ENCODE peak calls at places on chromosome X, in four cellular contexts. One of them, this sample, is unnamed.
A peak's percentile ranks its signal among the peaks of the same experiment; 100 is the strongest.

GRCh38 chrX:123083924-123084323 is 100.2 kb upstream of the GRIA3 start:
- DNase-seq in upper lobe of right lung: no peak
- DNase-seq in neural progenitor cell: no peak
- DNase-seq in heart left ventricle: no peak
- DNase-seq in this sample: no peak

GRCh38 chrX:24515447-24515846 is 50.4 kb downstream of the PDK3 start:
- DNase-seq in upper lobe of right lung: no peak
- DNase-seq in neural progenitor cell: peak; percentile 48
- DNase-seq in heart left ventricle: no peak
- DNase-seq in this sample: peak; percentile 39

GRCh38 chrX:139495324-139495723 is 35.2 kb upstream of the F9 start:
- DNase-seq in upper lobe of right lung: no peak
- DNase-seq in neural progenitor cell: no peak
- DNase-seq in heart left ventricle: no peak
- DNase-seq in this sample: no peak

GRCh38 chrX:127038065-127038464 is 218.5 kb downstream of the PRR32 start:
- DNase-seq in upper lobe of right lung: no peak
- DNase-seq in neural progenitor cell: peak; percentile 6
- DNase-seq in heart left ventricle: no peak
- DNase-seq in this sample: peak; percentile 22

GRCh38 chrX:41779058-41779564 is 55.1 kb downstream of the GPR82 start:
- DNase-seq in upper lobe of right lung: no peak
- DNase-seq in neural progenitor cell: no peak
- DNase-seq in heart left ventricle: no peak
- DNase-seq in this sample: peak; percentile 13

GRCh38 chrX:122220644-122221373 is 963.3 kb upstream of the GRIA3 start:
- DNase-seq in upper lobe of right lung: no peak
- DNase-seq in neural progenitor cell: peak; percentile 87
- DNase-seq in heart left ventricle: no peak
- DNase-seq in this sample: no peak

GRCh38 chrX:130628522-130628921 is 226.7 kb downstream of the RBMX2 start:
- DNase-seq in upper lobe of right lung: no peak
- DNase-seq in neural progenitor cell: peak; percentile 25
- DNase-seq in heart left ventricle: no peak
- DNase-seq in this sample: no peak

GRCh38 chrX:9746148-9746880 is 19.3 kb downstream of the GPR143 start:
- DNase-seq in upper lobe of right lung: no peak
- DNase-seq in neural progenitor cell: peak; percentile 15
- DNase-seq in heart left ventricle: no peak
- DNase-seq in this sample: peak; percentile 88

GRCh38 chrX:134685662-134686061 is 27.4 kb upstream of the PLAC1 start:
- DNase-seq in upper lobe of right lung: no peak
- DNase-seq in neural progenitor cell: no peak
- DNase-seq in heart left ventricle: no peak
- DNase-seq in this sample: no peak

GRCh38 chrX:153583433-153583832 is 15.5 kb downstream of the CCNQ start:
- DNase-seq in upper lobe of right lung: no peak
- DNase-seq in neural progenitor cell: no peak
- DNase-seq in heart left ventricle: no peak
- DNase-seq in this sample: no peak

GRCh38 chrX:4451591-4451990 is 738.1 kb upstream of the PRKX start:
- DNase-seq in upper lobe of right lung: no peak
- DNase-seq in neural progenitor cell: peak; percentile 24
- DNase-seq in heart left ventricle: no peak
- DNase-seq in this sample: no peak

GRCh38 chrX:20906571-20906970 is 467.6 kb upstream of the CNKSR2 start:
- DNase-seq in upper lobe of right lung: no peak
- DNase-seq in neural progenitor cell: no peak
- DNase-seq in heart left ventricle: no peak
- DNase-seq in this sample: no peak

GRCh38 chrX:11064851-11065600 is 46.1 kb upstream of the HCCS start:
- DNase-seq in upper lobe of right lung: no peak
- DNase-seq in neural progenitor cell: no peak
- DNase-seq in heart left ventricle: no peak
- DNase-seq in this sample: peak; percentile 39

GRCh38 chrX:63281465-63281864 is 69.7 kb downstream of the SPIN4 start:
- DNase-seq in upper lobe of right lung: no peak
- DNase-seq in neural progenitor cell: no peak
- DNase-seq in heart left ventricle: no peak
- DNase-seq in this sample: no peak

GRCh38 chrX:107845625-107846024 is 20.0 kb downstream of the MID2 start:
- DNase-seq in upper lobe of right lung: no peak
- DNase-seq in neural progenitor cell: no peak
- DNase-seq in heart left ventricle: no peak
- DNase-seq in this sample: no peak

GRCh38 chrX:40107291-40108083 is 9.7 kb upstream of the BCOR start:
- DNase-seq in upper lobe of right lung: peak; percentile 84
- DNase-seq in neural progenitor cell: peak; percentile 73
- DNase-seq in heart left ventricle: peak; percentile 57
- DNase-seq in this sample: peak; percentile 72

GRCh38 chrX:56763556-56764152 is 34.6 kb downstream of the NBDY start:
- DNase-seq in upper lobe of right lung: no peak
- DNase-seq in neural progenitor cell: peak; percentile 67
- DNase-seq in heart left ventricle: no peak
- DNase-seq in this sample: peak; percentile 81

GRCh38 chrX:118644378-118644777 is 83.0 kb upstream of the IL13RA1 start:
- DNase-seq in upper lobe of right lung: no peak
- DNase-seq in neural progenitor cell: no peak
- DNase-seq in heart left ventricle: no peak
- DNase-seq in this sample: peak; percentile 54

GRCh38 chrX:11532291-11533075 is 133.2 kb downstream of the ARHGAP6 start:
- DNase-seq in upper lobe of right lung: no peak
- DNase-seq in neural progenitor cell: no peak
- DNase-seq in heart left ventricle: no peak
- DNase-seq in this sample: no peak

GRCh38 chrX:8044861-8045434 is 117.7 kb upstream of the PNPLA4 start:
- DNase-seq in upper lobe of right lung: no peak
- DNase-seq in neural progenitor cell: no peak
- DNase-seq in heart left ventricle: peak; percentile 17
- DNase-seq in this sample: no peak

GRCh38 chrX:150696836-150697235 is 3.6 kb downstream of the MTMR1 start:
- DNase-seq in upper lobe of right lung: no peak
- DNase-seq in neural progenitor cell: no peak
- DNase-seq in heart left ventricle: no peak
- DNase-seq in this sample: no peak

GRCh38 chrX:150692837-150693781 is at the start of gene MTMR1:
- DNase-seq in upper lobe of right lung: peak; percentile 74
- DNase-seq in neural progenitor cell: peak; percentile 68
- DNase-seq in heart left ventricle: peak; percentile 40
- DNase-seq in this sample: peak; percentile 35

GRCh38 chrX:149513713-149514427 is 8.8 kb upstream of the IDS start:
- DNase-seq in upper lobe of right lung: no peak
- DNase-seq in neural progenitor cell: no peak
- DNase-seq in heart left ventricle: no peak
- DNase-seq in this sample: no peak

GRCh38 chrX:150771116-150771515 is 77.9 kb downstream of the MTMR1 start:
- DNase-seq in upper lobe of right lung: no peak
- DNase-seq in neural progenitor cell: no peak
- DNase-seq in heart left ventricle: no peak
- DNase-seq in this sample: no peak

GRCh38 chrX:65718538-65718937 is 51.1 kb downstream of the MSN start:
- DNase-seq in upper lobe of right lung: no peak
- DNase-seq in neural progenitor cell: no peak
- DNase-seq in heart left ventricle: no peak
- DNase-seq in this sample: no peak

GRCh38 chrX:10526442-10526841 is 93.9 kb downstream of the MID1 start:
- DNase-seq in upper lobe of right lung: no peak
- DNase-seq in neural progenitor cell: no peak
- DNase-seq in heart left ventricle: no peak
- DNase-seq in this sample: no peak

GRCh38 chrX:73400136-73400748 is 46.6 kb upstream of the CDX4 start:
- DNase-seq in upper lobe of right lung: no peak
- DNase-seq in neural progenitor cell: no peak
- DNase-seq in heart left ventricle: no peak
- DNase-seq in this sample: no peak

GRCh38 chrX:110041980-110042379 is 39.1 kb downstream of the TMEM164 start:
- DNase-seq in upper lobe of right lung: no peak
- DNase-seq in neural progenitor cell: no peak
- DNase-seq in heart left ventricle: no peak
- DNase-seq in this sample: no peak

GRCh38 chrX:46407753-46408130 is 137.5 kb downstream of the ZNF674 start:
- DNase-seq in upper lobe of right lung: no peak
- DNase-seq in neural progenitor cell: no peak
- DNase-seq in heart left ventricle: no peak
- DNase-seq in this sample: peak; percentile 23

GRCh38 chrX:71911731-71912050 is 1.0 kb downstream of the NHSL2 start:
- DNase-seq in upper lobe of right lung: no peak
- DNase-seq in neural progenitor cell: peak; percentile 74
- DNase-seq in heart left ventricle: no peak
- DNase-seq in this sample: no peak

GRCh38 chrX:125205084-125205917 is 114.4 kb upstream of the TEX13C start:
- DNase-seq in upper lobe of right lung: no peak
- DNase-seq in neural progenitor cell: peak; percentile 78
- DNase-seq in heart left ventricle: peak; percentile 49
- DNase-seq in this sample: peak; percentile 95

GRCh38 chrX:134631404-134632346 is 26.6 kb downstream of the PLAC1 start:
- DNase-seq in upper lobe of right lung: no peak
- DNase-seq in neural progenitor cell: peak; percentile 11
- DNase-seq in heart left ventricle: no peak
- DNase-seq in this sample: peak; percentile 10

GRCh38 chrX:45784590-45784989 is 583.9 kb upstream of the DIPK2B start:
- DNase-seq in upper lobe of right lung: no peak
- DNase-seq in neural progenitor cell: no peak
- DNase-seq in heart left ventricle: no peak
- DNase-seq in this sample: no peak

GRCh38 chrX:155179343-155179997 is 36.8 kb upstream of the VBP1 start:
- DNase-seq in upper lobe of right lung: no peak
- DNase-seq in neural progenitor cell: no peak
- DNase-seq in heart left ventricle: no peak
- DNase-seq in this sample: no peak

GRCh38 chrX:66015152-66015827 is 24.6 kb downstream of the VSIG4 start:
- DNase-seq in upper lobe of right lung: no peak
- DNase-seq in neural progenitor cell: no peak
- DNase-seq in heart left ventricle: no peak
- DNase-seq in this sample: no peak

GRCh38 chrX:153361781-153362397 is 27.9 kb downstream of the ZNF275 start:
- DNase-seq in upper lobe of right lung: no peak
- DNase-seq in neural progenitor cell: no peak
- DNase-seq in heart left ventricle: no peak
- DNase-seq in this sample: no peak

GRCh38 chrX:2690856-2691542 is at the start of gene CD99:
- DNase-seq in upper lobe of right lung: peak; percentile 96
- DNase-seq in neural progenitor cell: peak; percentile 86
- DNase-seq in heart left ventricle: peak; percentile 97
- DNase-seq in this sample: peak; percentile 98

GRCh38 chrX:129996120-129996519 is 13.7 kb downstream of the BCORL1 start:
- DNase-seq in upper lobe of right lung: no peak
- DNase-seq in neural progenitor cell: no peak
- DNase-seq in heart left ventricle: peak; percentile 22
- DNase-seq in this sample: peak; percentile 32

GRCh38 chrX:38004046-38004445 is 2.3 kb upstream of the SYTL5 start:
- DNase-seq in upper lobe of right lung: no peak
- DNase-seq in neural progenitor cell: no peak
- DNase-seq in heart left ventricle: no peak
- DNase-seq in this sample: no peak

GRCh38 chrX:38008658-38009057 is 2.3 kb downstream of the SYTL5 start:
- DNase-seq in upper lobe of right lung: no peak
- DNase-seq in neural progenitor cell: no peak
- DNase-seq in heart left ventricle: no peak
- DNase-seq in this sample: no peak

GRCh38 chrX:38009641-38010040 is 3.3 kb downstream of the SYTL5 start:
- DNase-seq in upper lobe of right lung: no peak
- DNase-seq in neural progenitor cell: no peak
- DNase-seq in heart left ventricle: no peak
- DNase-seq in this sample: no peak

GRCh38 chrX:38006778-38007177 is 425 bp downstream of the SYTL5 start:
- DNase-seq in upper lobe of right lung: no peak
- DNase-seq in neural progenitor cell: no peak
- DNase-seq in heart left ventricle: no peak
- DNase-seq in this sample: no peak

DNA sequence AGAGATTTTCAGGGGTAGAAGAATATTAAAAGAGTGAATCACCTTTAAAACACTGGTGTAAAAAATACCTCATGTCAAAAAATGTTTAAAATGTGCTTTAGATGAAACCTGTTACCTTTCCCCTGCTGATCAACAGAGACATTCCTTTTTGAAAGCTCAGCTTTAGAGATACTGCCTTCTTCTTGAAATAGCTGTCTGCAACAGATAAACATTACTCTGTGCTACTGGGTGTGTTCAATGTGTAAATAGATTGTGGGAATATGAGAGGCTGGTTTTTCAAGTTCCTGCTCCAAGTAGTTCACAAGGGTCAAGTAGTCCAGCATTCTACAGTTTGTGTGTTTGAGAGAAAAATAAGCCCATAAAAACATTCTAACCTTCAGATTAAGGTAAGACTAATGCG is at the start of gene SYTL5:
- DNase-seq in upper lobe of right lung: no peak
- DNase-seq in neural progenitor cell: no peak
- DNase-seq in heart left ventricle: no peak
- DNase-seq in this sample: no peak
- H3K27ac ChIP-seq in upper lobe of right lung: no peak within 1 kb of the TSS
- H3K27ac ChIP-seq in neural progenitor cell: no peak within 1 kb of the TSS
- H3K27ac ChIP-seq in heart left ventricle: no peak within 1 kb of the TSS
- H3K27ac ChIP-seq in this sample: no peak within 1 kb of the TSS

GRCh38 chrX:119686087-119686639 is 6.8 kb downstream of the SEPTIN6 start:
- DNase-seq in upper lobe of right lung: no peak
- DNase-seq in neural progenitor cell: no peak
- DNase-seq in heart left ventricle: peak; percentile 25
- DNase-seq in this sample: peak; percentile 24
- H3K4me1 ChIP-seq in upper lobe of right lung: peaks cover 14% of the 10 kb centered on the region
- H3K4me1 ChIP-seq in neural progenitor cell: peaks cover 14% of the 10 kb centered on the region
- H3K4me1 ChIP-seq in heart left ventricle: no peaks in the 10 kb centered on the region
- H3K4me1 ChIP-seq in this sample: peaks cover 27% of the 10 kb centered on the region

GRCh38 chrX:136041254-136041812 is 56.1 kb downstream of the SLC9A6 start:
- DNase-seq in upper lobe of right lung: no peak
- DNase-seq in neural progenitor cell: no peak
- DNase-seq in heart left ventricle: no peak
- DNase-seq in this sample: no peak
- H3K27ac ChIP-seq in upper lobe of right lung: no peak overlapping the region
- H3K27ac ChIP-seq in neural progenitor cell: no peak overlapping the region
- H3K27ac ChIP-seq in heart left ventricle: no peak overlapping the region
- H3K27ac ChIP-seq in this sample: no peak overlapping the region

DNA sequence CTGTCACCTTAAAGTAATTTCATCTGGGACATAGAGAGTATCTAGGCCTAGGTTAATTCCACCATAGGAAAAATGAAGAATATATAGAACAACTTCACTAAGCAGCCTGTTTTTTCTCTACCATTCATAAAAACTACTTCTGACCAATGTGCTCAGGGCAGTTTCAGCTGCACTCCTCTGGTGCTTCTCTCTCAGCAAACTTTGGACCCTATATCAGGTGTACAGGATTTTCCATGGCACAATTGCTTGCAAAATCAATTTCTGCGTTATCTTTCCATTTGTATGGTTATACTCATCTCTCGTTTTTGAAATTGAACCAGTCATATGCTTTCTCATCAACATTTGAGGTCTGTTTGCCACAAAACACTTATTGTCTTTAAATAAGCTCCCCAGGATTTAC is 52.1 kb upstream of the FMR1 start:
- DNase-seq in upper lobe of right lung: no peak
- DNase-seq in neural progenitor cell: no peak
- DNase-seq in heart left ventricle: no peak
- DNase-seq in this sample: no peak
- H3K4me1 ChIP-seq in upper lobe of right lung: no peaks in the 10 kb centered on the region
- H3K4me1 ChIP-seq in neural progenitor cell: no peaks in the 10 kb centered on the region
- H3K4me1 ChIP-seq in heart left ventricle: no peaks in the 10 kb centered on the region
- H3K4me1 ChIP-seq in this sample: no peaks in the 10 kb centered on the region

GRCh38 chrX:51316271-51316670 is 16.4 kb upstream of the NUDT10 start:
- DNase-seq in upper lobe of right lung: no peak
- DNase-seq in neural progenitor cell: no peak
- DNase-seq in heart left ventricle: no peak
- DNase-seq in this sample: no peak
- H3K27ac ChIP-seq in upper lobe of right lung: no peak overlapping the region
- H3K27ac ChIP-seq in neural progenitor cell: no peak overlapping the region
- H3K27ac ChIP-seq in heart left ventricle: no peak overlapping the region
- H3K27ac ChIP-seq in this sample: no peak overlapping the region